ENCODE peak calls at places on chromosomes 11 and 22, in ten cellular contexts. F is RPMI8226, V is GM04503, Q is pancreas, E is Peyer's patch, P is endothelial cell, O is iris pigment epithelial cell, W is A172, H is left colon, D is T-helper 17 cell. B is an unnamed sample.

GRCh38 chr22:20587206-20587958 is 80.0 kb downstream of the MED15 start:
- DNase-seq in D (no peak), V (no peak), W (no peak), Q (no peak), E (no peak), O (no peak), F (no peak), P (no peak), H (peak), B (no peak)

GRCh38 chr22:23180301-23180892 is at the start of gene BCR:
- DNase-seq in P (peak), D (peak), O (peak), V (no peak), Q (peak), W (no peak), H (peak), E (peak), F (peak), B (no peak)

GRCh38 chr22:22706253-22706940 is 62.0 kb downstream of the GGTLC2 start:
- DNase-seq in P (no peak), D (no peak), O (no peak), H (no peak), W (no peak), F (no peak), E (no peak), V (no peak), Q (no peak), B (no peak)

GRCh38 chr11:117884994-117885393 is 8.5 kb upstream of the FXYD6 start:
- DNase-seq in F (no peak), W (no peak), H (no peak), D (no peak), V (no peak), O (peak), E (peak), P (no peak), Q (no peak), B (peak)

GRCh38 chr11:32706985-32707736 is 87.3 kb downstream of the CCDC73 start:
- DNase-seq in W (peak), H (no peak), D (no peak), F (no peak), P (no peak), O (peak), E (no peak), V (peak), Q (no peak), B (peak)

GRCh38 chr22:22396741-22397291 is 111.7 kb downstream of the ZNF280B start:
- DNase-seq in O (no peak), W (no peak), H (no peak), P (no peak), D (no peak), V (no peak), E (no peak), Q (no peak), F (no peak), B (no peak)

GRCh38 chr22:46754826-46755225 is 7.6 kb upstream of the TBC1D22A start:
- DNase-seq in P (no peak), H (no peak), O (no peak), F (no peak), D (no peak), E (no peak), V (no peak), Q (no peak), W (no peak), B (no peak)

GRCh38 chr11:128415539-128415938 is 171.8 kb downstream of the ETS1 start:
- DNase-seq in F (no peak), O (peak), W (peak), E (no peak), V (no peak), H (no peak), Q (no peak), P (no peak), D (no peak), B (no peak)

GRCh38 chr11:9396310-9396709 is 11.9 kb downstream of the IPO7 start:
- DNase-seq in V (no peak), H (no peak), W (no peak), O (no peak), Q (no peak), F (no peak), D (no peak), P (no peak), E (no peak), B (no peak)

GRCh38 chr11:44464741-44465140 is 100.7 kb upstream of the CD82 start:
- DNase-seq in W (peak), E (no peak), D (no peak), Q (no peak), P (no peak), O (peak), F (peak), V (no peak), H (no peak), B (no peak)

GRCh38 chr11:86497310-86497709 is 122.6 kb downstream of the CCDC81 start:
- DNase-seq in P (no peak), Q (no peak), D (no peak), W (peak), F (no peak), H (no peak), V (no peak), O (peak), E (no peak), B (peak)

GRCh38 chr22:36628561-36629060 is 74.9 kb downstream of the CACNG2 start:
- DNase-seq in F (no peak), D (no peak), O (no peak), Q (no peak), V (no peak), W (no peak), H (no peak), E (no peak), P (no peak), B (no peak)

GRCh38 chr22:33757443-33758124 is 162.7 kb downstream of the LARGE1 start:
- DNase-seq in E (no peak), D (no peak), H (no peak), W (no peak), P (no peak), V (no peak), Q (peak), O (no peak), F (no peak), B (no peak)

GRCh38 chr11:35030716-35031213 is 108.2 kb upstream of the CD44 start:
- DNase-seq in O (peak), D (no peak), W (peak), Q (no peak), E (peak), P (no peak), F (no peak), H (no peak), V (peak), B (peak)

GRCh38 chr22:42994917-42995562 is 19.9 kb downstream of the PACSIN2 start:
- DNase-seq in V (peak), F (no peak), Q (peak), D (no peak), P (no peak), H (peak), O (peak), W (peak), E (peak), B (peak)

GRCh38 chr22:47690166-47690565 is 927.7 kb downstream of the TBC1D22A start:
- DNase-seq in Q (no peak), O (no peak), V (no peak), W (no peak), P (no peak), D (no peak), E (no peak), H (no peak), F (no peak), B (no peak)

GRCh38 chr22:35947794-35948425 is 80.7 kb downstream of the RBFOX2 start:
- DNase-seq in W (no peak), O (peak), H (no peak), F (no peak), Q (no peak), V (no peak), E (no peak), P (no peak), D (no peak), B (no peak)

GRCh38 chr11:17008099-17008498 is 6.1 kb downstream of the PLEKHA7 start:
- DNase-seq in Q (peak), V (no peak), P (no peak), W (no peak), E (no peak), H (peak), O (no peak), F (no peak), D (no peak), B (no peak)

GRCh38 chr22:49956914-49957825 is 3.4 kb upstream of the PIM3 start:
- DNase-seq in H (no peak), Q (no peak), P (no peak), O (no peak), D (no peak), W (no peak), E (no peak), V (no peak), F (no peak), B (no peak)

GRCh38 chr11:134578807-134579708 is 167.0 kb upstream of the B3GAT1 start:
- DNase-seq in H (peak), V (no peak), F (peak), W (no peak), P (peak), D (no peak), E (no peak), Q (no peak), O (no peak), B (no peak)

GRCh38 chr11:110297082-110297725 is 790 bp upstream of the RDX start:
- DNase-seq in P (no peak), H (no peak), W (no peak), D (no peak), E (no peak), Q (no peak), O (peak), V (no peak), F (no peak), B (no peak)

GRCh38 chr11:72812968-72813739 is 1.1 kb upstream of the ATG16L2 start:
- DNase-seq in H (peak), O (peak), F (peak), E (peak), P (peak), W (peak), Q (peak), D (peak), V (peak), B (no peak)

GRCh38 chr11:31248768-31249167 is 120.8 kb downstream of the DCDC1 start:
- DNase-seq in O (no peak), Q (no peak), W (no peak), E (no peak), F (no peak), P (no peak), D (no peak), H (no peak), V (no peak), B (no peak)

GRCh38 chr22:38135133-38135706 is 24.7 kb upstream of the BAIAP2L2 start:
- DNase-seq in E (peak), F (peak), O (peak), W (peak), P (no peak), H (no peak), Q (no peak), V (peak), D (no peak), B (peak)

GRCh38 chr11:6431861-6432260 is 8.9 kb downstream of the HPX start:
- DNase-seq in H (no peak), F (no peak), V (peak), E (no peak), D (no peak), P (no peak), Q (no peak), W (peak), O (peak), B (peak)

GRCh38 chr11:22778642-22779041 is 51.0 kb downstream of the SVIP start:
- DNase-seq in O (no peak), E (no peak), V (no peak), W (no peak), Q (no peak), H (no peak), D (no peak), F (peak), P (no peak), B (no peak)

GRCh38 chr11:8056810-8057463 is 24.1 kb upstream of the TUB start:
- DNase-seq in O (peak), V (peak), Q (no peak), F (no peak), H (no peak), P (no peak), W (no peak), E (no peak), D (no peak), B (peak)

GRCh38 chr11:97880209-97880608 is 1140.5 kb upstream of the CNTN5 start:
- DNase-seq in F (no peak), Q (no peak), D (no peak), O (no peak), H (no peak), W (no peak), E (no peak), V (no peak), P (no peak), B (no peak)

GRCh38 chr11:69460540-69461257 is 20.8 kb upstream of the LINC01488 start:
- DNase-seq in P (no peak), W (peak), V (peak), E (no peak), Q (no peak), F (no peak), D (no peak), O (peak), H (no peak), B (no peak)

GRCh38 chr22:24170632-24171031 is 10.7 kb upstream of the SUSD2 start:
- DNase-seq in P (no peak), F (no peak), E (no peak), H (no peak), Q (no peak), W (no peak), V (no peak), O (no peak), D (no peak), B (no peak)

GRCh38 chr11:68839953-68840641 is 1.6 kb downstream of the CPT1A start:
- DNase-seq in D (no peak), V (no peak), F (peak), O (peak), Q (peak), H (no peak), W (peak), P (no peak), E (peak), B (no peak)

GRCh38 chr22:30324008-30324730 is 2.6 kb downstream of the TBC1D10A start:
- DNase-seq in Q (no peak), F (no peak), H (no peak), D (no peak), V (no peak), W (no peak), P (no peak), O (peak), E (peak), B (no peak)

GRCh38 chr11:109109916-109110315 is 312.1 kb upstream of the C11orf87 start:
- DNase-seq in Q (no peak), W (no peak), E (no peak), V (no peak), H (no peak), D (no peak), O (no peak), F (no peak), P (no peak), B (no peak)

GRCh38 chr11:65871811-65872548 is 620 bp downstream of the EFEMP2 start:
- DNase-seq in H (peak), E (no peak), O (peak), V (no peak), Q (no peak), P (peak), W (no peak), D (no peak), F (no peak), B (no peak)

GRCh38 chr22:19905619-19906276 is 35.8 kb upstream of the COMT start:
- DNase-seq in V (no peak), O (no peak), E (no peak), H (no peak), Q (no peak), F (no peak), W (no peak), P (no peak), D (no peak), B (no peak)